ENCODE peak calls at places on chromosomes 4 and X, in four cellular contexts. X, Q, I and J are unnamed samples. For H3K9me3, the result is how much of the 10 kb centered on the place peaks cover.

GRCh38 chr4:112751447-112751846 is 114.5 kb downstream of the LARP7 start:
- DNase-seq in X (no peak), Q (no peak), I (no peak), J (no peak)

GRCh38 chrX:74251006-74251930 is 52.7 kb upstream of the ZCCHC13 start:
- DNase-seq in X (peak), Q (no peak), I (no peak), J (no peak)

GRCh38 chr4:177308125-177308524 is 1.5 kb upstream of the NEIL3 start:
- DNase-seq in X (no peak), Q (no peak), I (no peak), J (no peak)

GRCh38 chr4:154707877-154708276 is 35.9 kb upstream of the LRAT start:
- DNase-seq in X (no peak), Q (no peak), I (no peak), J (no peak)

GRCh38 chr4:149296503-149296902 is 519.1 kb downstream of the IQCM start:
- DNase-seq in X (no peak), Q (no peak), I (no peak), J (no peak)

GRCh38 chrX:46698691-46699090 is 60.2 kb downstream of the SLC9A7 start:
- DNase-seq in X (no peak), Q (no peak), I (no peak), J (no peak)

GRCh38 chr4:149630079-149630478 is 185.6 kb downstream of the IQCM start:
- DNase-seq in X (no peak), Q (no peak), I (no peak), J (no peak)

GRCh38 chr4:183533698-183534097 is 28.8 kb downstream of the ING2 start:
- DNase-seq in X (no peak), Q (no peak), I (no peak), J (no peak)

GRCh38 chrX:134664202-134664601 is 5.9 kb upstream of the PLAC1 start:
- DNase-seq in X (no peak), Q (no peak), I (no peak), J (no peak)

GRCh38 chr4:61406677-61407076 is 206.6 kb downstream of the ADGRL3 start:
- DNase-seq in X (no peak), Q (no peak), I (no peak), J (no peak)

GRCh38 chr4:159497961-159498360 is 395.1 kb downstream of the RAPGEF2 start:
- DNase-seq in X (no peak), Q (no peak), I (no peak), J (no peak)

GRCh38 chrX:153375571-153375970 is 25.6 kb downstream of the PNMA6E start:
- DNase-seq in X (no peak), Q (no peak), I (no peak), J (no peak)

GRCh38 chr4:64158648-64159326 is 250.5 kb downstream of the TECRL start:
- DNase-seq in X (no peak), Q (no peak), I (peak), J (peak)

GRCh38 chr4:29423836-29424721 is 1296.1 kb upstream of the PCDH7 start:
- DNase-seq in X (peak), Q (no peak), I (no peak), J (no peak)

GRCh38 chrX:154490021-154490413 is 412 bp downstream of the SLC10A3 start:
- DNase-seq in X (no peak), Q (no peak), I (no peak), J (peak)

GRCh38 chrX:30373479-30373878 is 64.3 kb upstream of the NR0B1 start:
- DNase-seq in X (no peak), Q (no peak), I (no peak), J (no peak)

GRCh38 chr4:188781655-188782054 is 642.4 kb downstream of the TRIML1 start:
- DNase-seq in X (no peak), Q (no peak), I (peak), J (peak)

GRCh38 chrX:41167888-41168287 is 82.6 kb downstream of the USP9X start:
- DNase-seq in X (no peak), Q (no peak), I (no peak), J (no peak)

GRCh38 chrX:72003811-72004750 is 93.4 kb downstream of the NHSL2 start:
- DNase-seq in X (no peak), Q (no peak), I (peak), J (peak)

GRCh38 chrX:101348452-101349222 is at the start of gene TIMM8A:
- DNase-seq in X (peak), Q (peak), I (peak), J (peak)

GRCh38 chr4:113147498-113148231 is 98.2 kb downstream of the ANK2 start:
- DNase-seq in X (no peak), Q (no peak), I (no peak), J (no peak)

GRCh38 chrX:14027511-14028019 is 2.1 kb downstream of the GEMIN8 start:
- DNase-seq in X (peak), Q (no peak), I (no peak), J (no peak)

GRCh38 chr4:113684534-113685091 is 76.9 kb downstream of the CAMK2D start:
- DNase-seq in X (no peak), Q (no peak), I (peak), J (peak)

GRCh38 chr4:3623106-3623505 is 90.9 kb upstream of the LRPAP1 start:
- DNase-seq in X (no peak), Q (no peak), I (no peak), J (no peak)

GRCh38 chr4:3193531-3194203 is 55.3 kb upstream of the MSANTD1 start:
- DNase-seq in X (no peak), Q (no peak), I (no peak), J (peak)

GRCh38 chrX:144798972-144799371 is 448.3 kb upstream of the SPANXN1 start:
- DNase-seq in X (no peak), Q (no peak), I (no peak), J (no peak)

GRCh38 chrX:144801786-144802185 is 445.5 kb upstream of the SPANXN1 start:
- DNase-seq in X (no peak), Q (no peak), I (no peak), J (no peak)
- H3K9me3 ChIP-seq in X (under half), Q (under half), I (under half), J (under half)

DNA sequence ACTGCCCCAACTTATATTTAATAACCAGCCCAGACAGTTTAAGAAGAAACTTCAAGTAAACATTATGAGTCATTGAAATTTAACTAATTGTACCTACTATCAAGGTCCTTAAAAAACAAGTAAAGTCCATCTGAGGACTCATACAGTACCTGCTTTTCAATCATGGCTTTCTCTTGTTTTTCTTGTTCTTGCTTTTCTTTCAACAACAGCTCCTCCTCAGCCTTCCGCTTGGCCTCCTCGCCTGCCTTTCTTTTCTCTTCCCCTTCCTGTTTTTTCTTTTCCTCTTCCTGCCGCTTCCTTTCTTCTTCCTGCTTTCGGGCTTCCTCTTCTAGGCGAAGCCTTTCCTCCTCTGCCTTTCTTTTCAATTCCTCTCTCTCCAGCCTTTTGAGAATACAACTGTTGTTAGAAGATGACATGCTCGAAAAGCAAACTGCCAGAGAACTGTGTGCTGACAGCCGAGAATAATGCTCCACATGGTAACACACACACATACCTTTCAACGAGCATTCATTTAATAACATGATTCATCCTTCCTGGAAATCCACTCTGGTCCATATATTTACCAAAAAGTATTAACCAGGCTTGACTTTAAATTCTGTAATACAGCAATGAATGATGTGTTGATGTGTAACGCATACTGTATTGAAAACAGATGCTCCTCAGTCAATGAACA is 25.2 kb upstream of the BCLAF3 start:
- DNase-seq in X (no peak), Q (no peak), I (no peak), J (no peak)
- H3K9me3 ChIP-seq in X (under half), Q (under half), I (under half), J (under half)

DNA sequence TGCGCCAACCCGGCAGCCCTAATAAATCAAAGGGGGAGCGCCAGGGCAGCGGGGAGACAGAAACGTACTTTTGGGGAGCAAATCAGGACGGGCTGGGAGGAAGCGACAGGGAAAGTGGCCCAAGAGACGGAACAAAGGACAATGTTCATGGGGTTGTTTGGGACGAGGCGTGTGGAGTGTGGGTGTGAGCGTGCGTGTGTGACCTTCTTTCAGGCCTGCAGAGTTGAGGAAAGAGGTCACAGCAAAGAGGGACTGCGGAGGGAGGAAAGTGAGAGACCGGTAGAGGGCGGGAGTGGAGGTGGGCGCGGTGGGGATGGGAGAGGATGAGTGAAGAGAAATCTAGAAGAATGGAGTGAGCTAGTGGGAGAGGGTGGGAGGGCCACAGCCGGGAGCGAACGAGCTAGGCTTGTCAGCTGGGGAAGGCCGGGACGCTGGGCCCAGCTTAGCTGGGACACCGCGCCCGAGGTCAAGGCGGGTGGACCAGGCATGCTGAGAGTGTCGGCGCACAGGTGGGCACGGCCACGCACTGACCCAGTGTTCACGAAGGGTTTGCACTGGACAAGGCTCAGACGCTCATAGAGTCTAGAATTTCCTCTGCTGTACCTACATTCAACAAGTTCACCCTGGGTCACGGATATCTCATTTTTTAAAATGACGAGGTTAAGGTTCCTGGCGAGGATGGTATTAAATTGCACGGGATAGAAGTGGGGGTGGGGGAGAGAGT is 14.7 kb upstream of the PITX2 start:
- DNase-seq in X (no peak), Q (no peak), I (no peak), J (no peak)
- H3K9me3 ChIP-seq in X (under half), Q (under half), I (under half), J (under half)

GRCh38 chrX:148961990-148962389 is 461.6 kb downstream of the AFF2 start:
- DNase-seq in X (no peak), Q (no peak), I (no peak), J (no peak)

GRCh38 chrX:148960060-148960459 is 459.6 kb downstream of the AFF2 start:
- DNase-seq in X (no peak), Q (no peak), I (no peak), J (no peak)

GRCh38 chrX:148956352-148956751 is 455.9 kb downstream of the AFF2 start:
- DNase-seq in X (no peak), Q (no peak), I (no peak), J (no peak)

DNA sequence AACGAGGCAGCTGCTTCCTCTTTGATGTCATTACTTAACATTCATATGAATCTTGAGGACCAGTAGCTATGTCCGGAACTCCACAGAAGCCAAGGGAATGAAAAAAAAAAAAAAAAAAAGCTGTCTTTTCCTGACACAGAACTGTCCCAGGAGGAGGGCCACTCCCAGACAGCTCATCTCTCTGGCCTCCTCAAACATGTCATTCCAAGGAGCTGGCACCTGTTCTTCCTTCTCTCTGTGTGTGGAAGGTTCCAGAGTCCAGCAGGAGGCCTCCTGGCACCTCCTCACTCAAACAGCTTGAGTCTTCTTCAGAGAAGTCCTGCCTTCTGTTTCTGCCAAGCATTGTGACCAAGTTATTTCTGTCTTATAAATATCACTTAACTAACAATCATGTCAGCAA is 458.5 kb downstream of the AFF2 start:
- DNase-seq in X (no peak), Q (no peak), I (no peak), J (no peak)
- H3K9me3 ChIP-seq in X (under half), Q (under half), I (under half), J (under half)

DNA sequence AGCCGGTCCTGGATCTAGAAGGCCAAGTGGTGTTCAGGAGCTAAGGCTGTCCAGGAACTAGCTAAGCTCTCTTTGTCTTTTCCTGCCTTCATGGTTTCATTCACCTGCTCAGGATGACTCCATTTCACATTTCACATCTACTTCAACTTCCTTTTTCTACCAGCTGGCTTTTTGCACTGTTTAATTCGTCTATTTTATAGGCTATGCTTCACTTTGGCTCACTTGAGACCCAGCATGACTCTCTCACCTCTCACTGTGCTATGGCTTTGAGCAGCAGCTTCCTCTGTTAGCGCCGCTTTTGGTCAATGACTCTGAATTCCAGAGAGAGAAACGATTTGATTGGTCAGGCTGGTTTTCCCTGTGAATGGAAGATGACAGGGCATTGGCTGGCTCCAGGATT is 213.5 kb upstream of the CLNK start:
- DNase-seq in X (no peak), Q (no peak), I (no peak), J (no peak)
- H3K9me3 ChIP-seq in X (under half), Q (under half), I (under half), J (under half)

DNA sequence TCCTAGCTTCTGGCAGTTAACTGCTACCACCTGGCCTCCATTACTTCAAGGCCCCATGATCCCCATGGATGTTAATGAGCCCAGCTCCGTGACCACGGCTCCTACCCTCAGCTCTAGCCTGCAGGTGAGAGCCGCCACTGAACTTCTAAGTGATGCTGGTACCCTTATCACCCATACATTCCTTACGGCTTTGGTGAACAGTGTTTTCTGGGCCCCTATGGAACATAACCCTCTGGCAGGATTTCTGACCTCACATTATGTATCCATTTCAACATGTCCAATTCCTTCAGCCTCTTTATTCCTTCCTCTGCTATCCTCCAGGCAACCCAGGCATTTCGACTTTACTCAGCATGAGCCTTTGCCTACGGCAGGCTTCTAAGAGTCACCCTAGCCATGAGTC is 24.6 kb downstream of the PAGE4 start:
- DNase-seq in X (no peak), Q (no peak), I (no peak), J (no peak)
- H3K9me3 ChIP-seq in X (under half), Q (under half), I (under half), J (under half)

GRCh38 chrX:135914404-135914803 is 20.9 kb downstream of the SAGE1 start:
- DNase-seq in X (no peak), Q (no peak), I (no peak), J (no peak)

DNA sequence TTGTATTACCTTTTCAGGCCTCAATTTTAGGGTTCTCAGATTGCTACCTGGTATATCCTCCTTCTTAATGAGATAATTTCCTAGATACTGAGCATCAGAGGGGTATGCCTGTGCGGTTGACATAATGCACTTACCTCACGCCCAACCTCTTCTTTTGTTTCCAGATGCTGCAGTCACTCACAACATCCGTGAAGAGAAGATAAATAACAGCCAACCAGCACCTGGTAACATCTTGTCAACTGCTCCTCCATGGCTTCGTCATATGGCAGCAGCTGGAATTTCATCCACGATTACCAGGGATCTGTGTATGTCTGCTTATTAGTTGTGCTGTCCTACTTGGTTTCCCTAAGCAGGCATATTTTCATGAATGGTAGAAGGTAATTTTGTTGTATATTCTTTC is 16.7 kb downstream of the SAGE1 start:
- DNase-seq in X (no peak), Q (no peak), I (no peak), J (no peak)
- H3K9me3 ChIP-seq in X (under half), Q (under half), I (under half), J (under half)